ENCODE peak calls at places on chromosomes 12 and 14, in four cellular contexts. D is Peyer's patch, C is sigmoid colon, X is transverse colon. S is an unnamed sample.

GRCh38 chr14:85088231-85088630 is 441.7 kb upstream of the FLRT2 start:
- DNase-seq in X (no peak), C (no peak), D (no peak), S (no peak)

GRCh38 chr14:58133739-58134138 is 18.3 kb downstream of the ARMH4 start:
- DNase-seq in D (no peak), C (no peak), X (no peak), S (no peak)

GRCh38 chr12:59086124-59086523 is 165.8 kb upstream of the LRIG3 start:
- DNase-seq in D (no peak), C (no peak), X (no peak), S (no peak)

GRCh38 chr12:27338473-27338872 is 5.8 kb downstream of the BMAL2 start:
- DNase-seq in C (no peak), D (no peak), X (no peak), S (no peak)

GRCh38 chr12:48198619-48198973 is 4.5 kb downstream of the OR10AD1 start:
- DNase-seq in X (peak), C (peak), D (peak), S (peak)

GRCh38 chr14:64421166-64421565 is 33.0 kb downstream of the MTHFD1 start:
- DNase-seq in D (no peak), X (no peak), C (no peak), S (no peak)

GRCh38 chr12:123223241-123223668 is 9.7 kb downstream of the MPHOSPH9 start:
- DNase-seq in D (peak), C (no peak), X (peak), S (no peak)

GRCh38 chr12:121494093-121494787 is 86.6 kb downstream of the KDM2B start:
- DNase-seq in C (no peak), D (peak), X (peak), S (peak)

GRCh38 chr12:1324900-1325299 is 269.5 kb downstream of the FBXL14 start:
- DNase-seq in X (no peak), C (no peak), D (no peak), S (no peak)

GRCh38 chr14:99578541-99579044 is 25.4 kb downstream of the CCDC85C start:
- DNase-seq in C (peak), D (peak), X (peak), S (peak)
- H3K4me3 ChIP-seq in C (no peak), D (no peak), X (peak), S (no peak)

GRCh38 chr14:103862393-103862782 is 15.0 kb upstream of the PPP1R13B start:
- DNase-seq in D (peak), X (no peak), C (no peak), S (peak)
- TF ChIP-seq POLR2A in D (no peak), X (no peak), C (no peak), S (no peak)

DNA sequence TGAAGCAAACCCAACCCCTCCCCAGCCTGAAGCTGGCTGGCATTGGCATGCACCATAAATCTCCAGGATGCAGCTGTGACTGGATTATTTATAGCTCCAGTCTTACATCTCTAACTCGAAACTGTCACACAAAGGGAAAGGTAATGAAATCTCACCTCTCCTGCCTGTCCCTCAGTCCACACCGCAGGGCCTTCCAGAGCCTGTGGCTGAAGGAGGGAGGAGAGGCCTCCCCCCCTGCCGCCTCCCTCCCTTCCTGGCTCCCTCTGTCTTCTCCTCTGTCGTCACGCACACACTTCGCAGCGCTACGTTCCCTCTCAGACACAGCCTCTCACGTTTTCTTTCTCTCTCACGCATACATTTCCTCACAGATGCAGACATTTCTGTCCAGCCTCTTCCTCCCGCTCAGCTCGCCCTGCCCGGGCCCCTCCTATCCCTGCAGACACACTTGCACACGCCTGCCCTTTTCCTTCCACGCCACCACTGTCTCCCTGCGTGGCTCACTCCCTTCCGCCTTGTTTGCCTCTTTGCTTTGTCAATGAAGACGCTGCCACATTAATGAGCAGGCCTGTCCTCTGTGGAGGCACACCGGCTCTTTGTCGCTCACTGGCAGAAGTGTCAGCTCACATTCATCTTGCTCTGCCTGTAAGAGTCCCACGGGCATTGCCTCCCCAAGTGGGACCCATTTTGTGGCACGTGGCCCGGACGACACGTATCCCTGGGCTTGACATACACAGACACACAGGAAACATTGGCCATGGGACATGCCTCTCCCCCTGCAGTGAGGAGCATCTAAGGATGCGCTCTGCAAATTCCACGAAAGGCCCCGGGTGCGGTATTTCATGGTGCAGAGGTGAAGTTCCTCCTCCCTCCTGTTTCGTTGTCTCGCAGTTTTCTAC is 27.9 kb downstream of the IRF2BPL start:
- DNase-seq in D (no peak), C (peak), X (no peak), S (peak)
- H3K4me3 ChIP-seq in D (no peak), C (peak), X (peak), S (no peak)

GRCh38 chr12:46368138-46368537 is 4.4 kb downstream of the SLC38A2 start:
- DNase-seq in C (no peak), X (no peak), D (no peak), S (no peak)
- TF ChIP-seq POLR2A in C (no peak), X (no peak), D (no peak), S (no peak)

DNA sequence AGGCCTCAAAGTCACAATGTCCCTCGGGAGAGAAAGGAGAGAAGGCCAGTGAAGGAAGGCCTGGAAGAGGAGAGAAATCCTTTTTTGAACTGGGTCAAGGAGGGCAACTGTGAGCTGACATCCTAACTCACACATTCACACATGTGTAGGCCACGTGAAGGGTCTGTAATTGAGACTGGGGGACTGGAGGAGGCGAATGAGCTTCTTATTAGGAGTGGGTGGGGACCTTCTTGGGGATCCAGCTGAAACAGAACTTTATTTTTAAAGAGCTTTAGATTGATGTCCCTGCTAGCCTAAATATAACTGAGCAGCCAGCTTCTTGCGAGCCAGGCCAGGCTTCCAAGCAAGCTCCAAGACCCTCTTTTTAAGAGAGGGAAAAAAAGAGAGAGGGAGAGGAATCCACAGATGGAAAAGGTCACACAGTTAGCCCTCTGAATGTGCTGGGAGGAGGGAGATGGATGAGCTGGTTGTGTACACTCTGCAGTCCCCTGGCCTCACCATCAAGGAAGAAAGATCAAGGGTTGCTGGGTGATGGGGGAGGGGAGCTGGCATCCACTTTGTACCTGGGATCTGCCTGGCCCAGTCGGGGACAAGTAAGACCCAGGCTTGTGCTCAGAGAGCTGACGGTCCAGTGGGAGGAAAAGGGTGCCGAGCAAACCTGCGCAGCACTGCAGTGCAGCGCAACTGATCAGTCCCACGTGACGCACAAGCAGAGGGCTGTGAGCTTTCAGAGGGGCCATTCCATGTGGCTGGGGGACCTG is 154.6 kb downstream of the ZFP36L1 start:
- DNase-seq in D (no peak), X (no peak), C (no peak), S (peak)
- H3K4me3 ChIP-seq in D (no peak), X (no peak), C (no peak), S (no peak)